ENCODE peak calls at places on chromosome 21, in five cellular contexts. C is choroid plexus epithelial cell, M is MM.1S, V is substantia nigra, F is NCI-H524 treated with DMSO at 0.1 percent for 48 hours. S is an unnamed sample.

GRCh38 chr21:24023936-24024335 is 1583.3 kb downstream of the MRPL39 start:
- DNase-seq in C (no peak), M (no peak), V (no peak), F (no peak), S (no peak)

GRCh38 chr21:34536820-34537219 is 24.8 kb upstream of the KCNE1 start:
- DNase-seq in C (peak), M (no peak), V (no peak), F (no peak), S (no peak)

GRCh38 chr21:35422011-35422410 is 372.9 kb upstream of the RUNX1 start:
- DNase-seq in C (no peak), M (no peak), V (no peak), F (no peak), S (no peak)

GRCh38 chr21:36854391-36854790 is 112.1 kb downstream of the HLCS start:
- DNase-seq in C (peak), M (peak), V (peak), F (no peak), S (peak)

GRCh38 chr21:39663742-39664492 is 51.2 kb downstream of the B3GALT5 start:
- DNase-seq in C (no peak), M (no peak), V (no peak), F (no peak), S (no peak)

GRCh38 chr21:41766051-41766882 is 585 bp downstream of the RIPK4 start:
- DNase-seq in C (no peak), M (no peak), V (no peak), F (no peak), S (no peak)

GRCh38 chr21:34795152-34796141 is 126.7 kb downstream of the CLIC6 start:
- DNase-seq in C (peak), M (no peak), V (no peak), F (no peak), S (no peak)

GRCh38 chr21:25607151-25607811 is at the start of gene MRPL39:
- DNase-seq in C (peak), M (peak), V (peak), F (peak), S (peak)

GRCh38 chr21:41964171-41964570 is 10.4 kb upstream of the C2CD2 start:
- DNase-seq in C (no peak), M (no peak), V (no peak), F (no peak), S (no peak)

GRCh38 chr21:34844033-34844923 is 175.5 kb downstream of the CLIC6 start:
- DNase-seq in C (peak), M (no peak), V (no peak), F (no peak), S (peak)

GRCh38 chr21:39720126-39720778 is 24.7 kb upstream of the IGSF5 start:
- DNase-seq in C (peak), M (no peak), V (no peak), F (no peak), S (no peak)

GRCh38 chr21:24290151-24290833 is 1317.0 kb downstream of the MRPL39 start:
- DNase-seq in C (no peak), M (peak), V (no peak), F (no peak), S (no peak)

GRCh38 chr21:39911792-39912191 is 44.6 kb downstream of the PCP4 start:
- DNase-seq in C (no peak), M (no peak), V (no peak), F (no peak), S (no peak)

GRCh38 chr21:35476616-35477395 is 427.7 kb upstream of the RUNX1 start:
- DNase-seq in C (peak), M (no peak), V (no peak), F (no peak), S (no peak)

GRCh38 chr21:16072692-16073091 is 342.9 kb downstream of the USP25 start:
- DNase-seq in C (peak), M (no peak), V (no peak), F (no peak), S (peak)

GRCh38 chr21:37244506-37245083 is 22.5 kb downstream of the VPS26C start:
- DNase-seq in C (peak), M (no peak), V (no peak), F (no peak), S (no peak)

GRCh38 chr21:31731112-31731801 is 661 bp downstream of the SCAF4 start:
- DNase-seq in C (peak), M (peak), V (peak), F (no peak), S (peak)

GRCh38 chr21:31261759-31262158 is 82.3 kb downstream of the TIAM1 start:
- DNase-seq in C (no peak), M (no peak), V (no peak), F (no peak), S (no peak)

GRCh38 chr21:42439284-42440186 is 35.8 kb downstream of the UBASH3A start:
- DNase-seq in C (no peak), M (no peak), V (no peak), F (no peak), S (no peak)

GRCh38 chr21:16108561-16109070 is 378.8 kb downstream of the USP25 start:
- DNase-seq in C (peak), M (no peak), V (no peak), F (no peak), S (no peak)

GRCh38 chr21:38300180-38300579 is 43.4 kb downstream of the KCNJ15 start:
- DNase-seq in C (peak), M (peak), V (no peak), F (no peak), S (no peak)

GRCh38 chr21:31457675-31458074 is 113.6 kb upstream of the TIAM1 start:
- DNase-seq in C (no peak), M (peak), V (no peak), F (no peak), S (no peak)

GRCh38 chr21:39386194-39386593 is 37.3 kb upstream of the HMGN1 start:
- DNase-seq in C (peak), M (no peak), V (peak), F (no peak), S (peak)

GRCh38 chr21:35232545-35233176 is 183.6 kb upstream of the RUNX1 start:
- DNase-seq in C (peak), M (no peak), V (no peak), F (no peak), S (no peak)

GRCh38 chr21:46469275-46469674 is 10.6 kb downstream of the DIP2A start:
- DNase-seq in C (no peak), M (no peak), V (no peak), F (no peak), S (no peak)

GRCh38 chr21:46079357-46080170 is 18.3 kb upstream of the COL6A2 start:
- DNase-seq in C (peak), M (no peak), V (no peak), F (no peak), S (no peak)

GRCh38 chr21:30733026-30733425 is 14.0 kb downstream of the KRTAP21-2 start:
- DNase-seq in C (no peak), M (no peak), V (no peak), F (no peak), S (no peak)

GRCh38 chr21:17732306-17732705 is 86.8 kb downstream of the C21orf91 start:
- DNase-seq in C (peak), M (no peak), V (no peak), F (no peak), S (no peak)

GRCh38 chr21:31873696-31874599 is 1.1 kb downstream of the HUNK start:
- DNase-seq in C (peak), M (peak), V (no peak), F (no peak), S (no peak)

S was measured in globus pallidus.